ENCODE peak calls at places on chromosomes 16 and 17, in four cellular contexts. T is stimulated activated naive B cell treated with anti-CD40 and anti-IgM and Interleukin-4, amounts not matched to agents 10 μg/mL and 1 μg/mL and 100 μg/mL, for 72 hours; J is cortex of kidney; E is activated CD4-positive, alpha-beta T cell treated with anti-CD3 and anti-CD28 coated beads, Interleukin-2, amount 50 U/mL, for 1 hour. L is an unnamed sample.

GRCh38 chr17:52823155-52823554 is 664.6 kb upstream of the CA10 start:
- DNase-seq in T (no peak), E (no peak), J (no peak), L (no peak)

GRCh38 chr17:16931318-16932060 is 40.4 kb downstream of the TNFRSF13B start:
- DNase-seq in T (no peak), J (no peak), E (no peak), L (no peak)

GRCh38 chr17:1123397-1124237 is 56.2 kb downstream of the ABR start:
- DNase-seq in E (no peak), J (no peak), T (no peak), L (no peak)

GRCh38 chr17:7048968-7049367 is 5.1 kb upstream of the SLC16A11 start:
- DNase-seq in J (no peak), E (no peak), T (no peak), L (no peak)

GRCh38 chr16:7508656-7509055 is 176.0 kb downstream of the RBFOX1 start:
- DNase-seq in J (no peak), T (no peak), E (no peak), L (no peak)

GRCh38 chr17:40671282-40671681 is 6.3 kb upstream of the KRT222 start:
- DNase-seq in E (no peak), J (no peak), T (no peak), L (no peak)

GRCh38 chr17:73639322-73639721 is 4.9 kb downstream of the SDK2 start:
- DNase-seq in J (no peak), E (no peak), T (no peak), L (no peak)

GRCh38 chr16:49588061-49588460 is 214.5 kb downstream of the C16orf78 start:
- DNase-seq in T (no peak), E (no peak), J (no peak), L (no peak)

GRCh38 chr16:31067342-31067741 is 6.7 kb downstream of the ZNF668 start:
- DNase-seq in J (no peak), E (no peak), T (no peak), L (no peak)

GRCh38 chr16:51131619-51132018 is 19.5 kb downstream of the SALL1 start:
- DNase-seq in T (no peak), J (no peak), E (no peak), L (no peak)

GRCh38 chr16:48136547-48137360 is 19.0 kb downstream of the ABCC12 start:
- DNase-seq in T (no peak), E (no peak), J (no peak), L (no peak)

GRCh38 chr16:13171313-13171712 is 269.9 kb downstream of the SHISA9 start:
- DNase-seq in T (no peak), J (no peak), E (no peak), L (no peak)

GRCh38 chr16:86239381-86239780 is 270.9 kb upstream of the FOXF1 start:
- DNase-seq in E (no peak), J (no peak), T (no peak), L (no peak)

GRCh38 chr17:57898487-57899311 is 48.9 kb upstream of the MRPS23 start:
- DNase-seq in T (no peak), J (no peak), E (no peak), L (no peak)